ENCODE peak calls at places on chromosomes 16 and 17, in five cellular contexts. One of them, this sample, is unnamed.

GRCh38 chr17:21210411-21211076 is 3.4 kb downstream of the TMEM11 start:
- DNase-seq in GM06990: no peak
- DNase-seq in SK-N-SH: no peak
- DNase-seq in heart left ventricle: no peak
- DNase-seq in AG04449: no peak
- DNase-seq in this sample: no peak

GRCh38 chr17:32569171-32570080 is 82.6 kb downstream of the CDK5R1 start:
- DNase-seq in heart left ventricle: no peak
- DNase-seq in AG04449: no peak
- DNase-seq in SK-N-SH: no peak
- DNase-seq in GM06990: peak; percentile 56
- DNase-seq in this sample: no peak

GRCh38 chr17:82242698-82242976 is 13.8 kb downstream of the SLC16A3 start:
- DNase-seq in GM06990: peak; percentile 33
- DNase-seq in AG04449: no peak
- DNase-seq in SK-N-SH: no peak
- DNase-seq in heart left ventricle: no peak
- DNase-seq in this sample: peak; percentile 44

GRCh38 chr17:36817483-36818048 is 119.7 kb upstream of the LHX1 start:
- DNase-seq in SK-N-SH: no peak
- DNase-seq in GM06990: no peak
- DNase-seq in heart left ventricle: no peak
- DNase-seq in AG04449: no peak
- DNase-seq in this sample: no peak

GRCh38 chr16:86585821-86586611 is 7.7 kb downstream of the FOXL1 start:
- DNase-seq in heart left ventricle: no peak
- DNase-seq in GM06990: no peak
- DNase-seq in SK-N-SH: no peak
- DNase-seq in AG04449: peak; percentile 84
- DNase-seq in this sample: no peak

GRCh38 chr17:7836596-7837374 is 2.8 kb downstream of the KDM6B start:
- DNase-seq in GM06990: peak; percentile 77
- DNase-seq in AG04449: no peak
- DNase-seq in SK-N-SH: peak; percentile 85
- DNase-seq in heart left ventricle: peak; percentile 92
- DNase-seq in this sample: peak; percentile 90

GRCh38 chr16:24834459-24835335 is 11.1 kb upstream of the SLC5A11 start:
- DNase-seq in GM06990: no peak
- DNase-seq in AG04449: no peak
- DNase-seq in heart left ventricle: no peak
- DNase-seq in SK-N-SH: peak; percentile 39
- DNase-seq in this sample: no peak

GRCh38 chr16:69725480-69726312 is 664 bp downstream of the NQO1 start:
- DNase-seq in SK-N-SH: no peak
- DNase-seq in GM06990: no peak
- DNase-seq in AG04449: no peak
- DNase-seq in heart left ventricle: no peak
- DNase-seq in this sample: no peak

GRCh38 chr17:16887523-16888095 is 84.3 kb downstream of the TNFRSF13B start:
- DNase-seq in SK-N-SH: no peak
- DNase-seq in GM06990: no peak
- DNase-seq in heart left ventricle: no peak
- DNase-seq in AG04449: no peak
- DNase-seq in this sample: no peak

GRCh38 chr16:22624759-22625533 is 114.3 kb downstream of the NPIPB5 start:
- DNase-seq in heart left ventricle: no peak
- DNase-seq in SK-N-SH: no peak
- DNase-seq in AG04449: no peak
- DNase-seq in GM06990: no peak
- DNase-seq in this sample: no peak

GRCh38 chr16:65278874-65279273 is 157.0 kb upstream of the CDH11 start:
- DNase-seq in heart left ventricle: no peak
- DNase-seq in AG04449: no peak
- DNase-seq in SK-N-SH: no peak
- DNase-seq in GM06990: no peak
- DNase-seq in this sample: no peak

GRCh38 chr17:66655861-66656260 is 179.1 kb upstream of the CACNG5 start:
- DNase-seq in GM06990: no peak
- DNase-seq in heart left ventricle: no peak
- DNase-seq in SK-N-SH: no peak
- DNase-seq in AG04449: no peak
- DNase-seq in this sample: no peak

GRCh38 chr17:82563318-82563717 is 43.8 kb downstream of the FOXK2 start:
- DNase-seq in GM06990: no peak
- DNase-seq in heart left ventricle: no peak
- DNase-seq in SK-N-SH: peak; percentile 24
- DNase-seq in AG04449: no peak
- DNase-seq in this sample: no peak

GRCh38 chr16:22977294-22977697 is 163.3 kb downstream of the HS3ST2 start:
- DNase-seq in heart left ventricle: no peak
- DNase-seq in SK-N-SH: no peak
- DNase-seq in AG04449: no peak
- DNase-seq in GM06990: no peak
- DNase-seq in this sample: no peak

GRCh38 chr17:50299776-50300175 is 25.5 kb downstream of the TMEM92 start:
- DNase-seq in GM06990: no peak
- DNase-seq in SK-N-SH: no peak
- DNase-seq in heart left ventricle: no peak
- DNase-seq in AG04449: no peak
- DNase-seq in this sample: no peak

GRCh38 chr17:36661047-36661666 is 59.8 kb downstream of the MRM1 start:
- DNase-seq in heart left ventricle: no peak
- DNase-seq in AG04449: no peak
- DNase-seq in SK-N-SH: peak; percentile 72
- DNase-seq in GM06990: no peak
- DNase-seq in this sample: no peak

GRCh38 chr17:5610956-5611355 is 26.6 kb upstream of the NLRP1 start:
- DNase-seq in AG04449: no peak
- DNase-seq in SK-N-SH: no peak
- DNase-seq in heart left ventricle: no peak
- DNase-seq in GM06990: no peak
- DNase-seq in this sample: no peak
- H3K4me3 ChIP-seq in AG04449: no peak overlapping the region
- H3K4me3 ChIP-seq in SK-N-SH: no peak overlapping the region
- H3K4me3 ChIP-seq in heart left ventricle: no peak overlapping the region
- H3K4me3 ChIP-seq in GM06990: no peak overlapping the region
- H3K4me3 ChIP-seq in this sample: no peak overlapping the region

GRCh38 chr16:71441348-71441781 is 489 bp downstream of the TLE7 start:
- DNase-seq in GM06990: no peak
- DNase-seq in SK-N-SH: peak; percentile 54
- DNase-seq in AG04449: no peak
- DNase-seq in heart left ventricle: no peak
- DNase-seq in this sample: no peak
- H3K4me3 ChIP-seq in GM06990: no peak overlapping the region
- H3K4me3 ChIP-seq in SK-N-SH: no peak overlapping the region
- H3K4me3 ChIP-seq in AG04449: no peak overlapping the region
- H3K4me3 ChIP-seq in heart left ventricle: no peak overlapping the region
- H3K4me3 ChIP-seq in this sample: no peak overlapping the region

DNA sequence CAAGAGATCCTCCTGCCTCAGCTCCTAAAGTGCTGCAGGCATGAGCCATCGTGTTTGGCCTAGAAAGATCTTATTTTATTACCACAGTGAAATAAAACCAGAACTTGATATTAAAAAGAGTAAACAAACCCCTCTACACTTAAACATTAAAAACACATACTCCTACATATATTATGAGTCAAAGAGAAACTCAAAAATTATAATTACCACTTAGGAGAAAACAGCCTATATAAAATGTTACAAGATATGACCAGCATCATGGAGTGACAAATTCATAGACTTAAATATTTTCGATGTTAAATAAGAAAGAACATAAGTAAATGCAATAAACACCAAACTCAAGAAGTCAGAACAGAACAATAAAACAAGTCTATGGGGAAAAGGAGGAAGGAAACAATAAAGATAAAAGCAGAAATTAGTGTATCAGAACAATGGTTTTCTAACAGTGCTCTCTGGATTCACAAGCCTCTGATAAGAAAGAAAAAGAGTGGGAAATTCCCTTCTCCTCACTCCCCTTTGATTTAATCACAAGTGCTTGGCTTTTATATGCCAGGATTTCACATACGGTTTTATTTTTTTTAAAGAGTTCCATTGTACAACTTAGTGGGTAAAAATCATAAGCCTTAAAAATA is 23.0 kb downstream of the SKAP1 start:
- DNase-seq in AG04449: no peak
- DNase-seq in GM06990: no peak
- DNase-seq in SK-N-SH: no peak
- DNase-seq in heart left ventricle: no peak
- DNase-seq in this sample: no peak
- H3K4me3 ChIP-seq in AG04449: no peak overlapping the region
- H3K4me3 ChIP-seq in GM06990: no peak overlapping the region
- H3K4me3 ChIP-seq in SK-N-SH: no peak overlapping the region
- H3K4me3 ChIP-seq in heart left ventricle: no peak overlapping the region
- H3K4me3 ChIP-seq in this sample: no peak overlapping the region

GRCh38 chr16:31071861-31072260 is 2.2 kb downstream of the ZNF668 start:
- DNase-seq in AG04449: no peak
- DNase-seq in GM06990: no peak
- DNase-seq in SK-N-SH: no peak
- DNase-seq in heart left ventricle: no peak
- DNase-seq in this sample: no peak
- H3K4me3 ChIP-seq in AG04449: peak overlapping the region; percentile 98
- H3K4me3 ChIP-seq in GM06990: peak overlapping the region; percentile 89
- H3K4me3 ChIP-seq in SK-N-SH: peak overlapping the region; percentile 95
- H3K4me3 ChIP-seq in heart left ventricle: peak overlapping the region; percentile 85
- H3K4me3 ChIP-seq in this sample: peak overlapping the region; percentile 93

GRCh38 chr17:80261159-80261894 is 675 bp downstream of the RNF213 start:
- DNase-seq in SK-N-SH: peak; percentile 75
- DNase-seq in heart left ventricle: peak; percentile 70
- DNase-seq in AG04449: no peak
- DNase-seq in GM06990: peak; percentile 62
- DNase-seq in this sample: peak; percentile 52
- H3K4me3 ChIP-seq in SK-N-SH: peak overlapping the region; percentile 82
- H3K4me3 ChIP-seq in heart left ventricle: peak overlapping the region; percentile 94
- H3K4me3 ChIP-seq in AG04449: peak overlapping the region; percentile 82
- H3K4me3 ChIP-seq in GM06990: peak overlapping the region; percentile 84
- H3K4me3 ChIP-seq in this sample: peak overlapping the region; percentile 96

GRCh38 chr17:76271669-76272540 is 6.8 kb downstream of the UBALD2 start:
- DNase-seq in GM06990: peak; percentile 98
- DNase-seq in AG04449: no peak
- DNase-seq in SK-N-SH: peak; percentile 58
- DNase-seq in heart left ventricle: no peak
- DNase-seq in this sample: peak; percentile 74
- H3K4me3 ChIP-seq in GM06990: peak overlapping the region; percentile 63
- H3K4me3 ChIP-seq in AG04449: no peak overlapping the region
- H3K4me3 ChIP-seq in SK-N-SH: no peak overlapping the region
- H3K4me3 ChIP-seq in heart left ventricle: peak overlapping the region; percentile 44
- H3K4me3 ChIP-seq in this sample: peak overlapping the region; percentile 47

GRCh38 chr17:4205917-4206316 is 57.9 kb downstream of the ANKFY1 start:
- DNase-seq in AG04449: no peak
- DNase-seq in GM06990: no peak
- DNase-seq in SK-N-SH: no peak
- DNase-seq in heart left ventricle: no peak
- DNase-seq in this sample: no peak
- H3K4me3 ChIP-seq in AG04449: no peak overlapping the region
- H3K4me3 ChIP-seq in GM06990: no peak overlapping the region
- H3K4me3 ChIP-seq in SK-N-SH: no peak overlapping the region
- H3K4me3 ChIP-seq in heart left ventricle: no peak overlapping the region
- H3K4me3 ChIP-seq in this sample: no peak overlapping the region

This sample was measured in psoas muscle.